ENCODE peak calls at places on chromosomes 13 and 19, in seven cellular contexts. One of them, this sample, is unnamed. For H3K36me3, H3K27me3 and H3K4me1, the result is how much of the 10 kb centered on the place peaks cover.

GRCh38 chr19:36331353-36332228 is 47.4 kb downstream of the ZFP14 start:
- DNase-seq in stomach: peak
- DNase-seq in left ventricle myocardium inferior: peak
- DNase-seq in GM23248: peak
- DNase-seq in heart right ventricle: peak
- DNase-seq in fibroblast of lung: peak
- DNase-seq in IMR-90: peak
- DNase-seq in this sample: peak

GRCh38 chr13:30796132-30796832 is 60.9 kb downstream of the ALOX5AP start:
- DNase-seq in heart right ventricle: no peak
- DNase-seq in GM23248: peak
- DNase-seq in IMR-90: peak
- DNase-seq in left ventricle myocardium inferior: no peak
- DNase-seq in stomach: no peak
- DNase-seq in fibroblast of lung: peak
- DNase-seq in this sample: no peak

GRCh38 chr19:47601180-47601904 is 7.6 kb upstream of the BICRA start:
- DNase-seq in heart right ventricle: no peak
- DNase-seq in fibroblast of lung: no peak
- DNase-seq in stomach: peak
- DNase-seq in IMR-90: no peak
- DNase-seq in left ventricle myocardium inferior: no peak
- DNase-seq in GM23248: peak
- DNase-seq in this sample: no peak

GRCh38 chr13:42926043-42926442 is 66.0 kb downstream of the EPSTI1 start:
- DNase-seq in fibroblast of lung: no peak
- DNase-seq in left ventricle myocardium inferior: no peak
- DNase-seq in GM23248: no peak
- DNase-seq in stomach: no peak
- DNase-seq in IMR-90: no peak
- DNase-seq in heart right ventricle: no peak
- DNase-seq in this sample: no peak

GRCh38 chr19:10817291-10818038 is 18.5 kb downstream of the TMED1 start:
- DNase-seq in GM23248: peak
- DNase-seq in stomach: peak
- DNase-seq in left ventricle myocardium inferior: no peak
- DNase-seq in heart right ventricle: peak
- DNase-seq in fibroblast of lung: peak
- DNase-seq in IMR-90: peak
- DNase-seq in this sample: no peak

GRCh38 chr13:35838356-35838755 is 292.8 kb downstream of the DCLK1 start:
- DNase-seq in IMR-90: peak
- DNase-seq in heart right ventricle: no peak
- DNase-seq in fibroblast of lung: peak
- DNase-seq in left ventricle myocardium inferior: no peak
- DNase-seq in stomach: no peak
- DNase-seq in GM23248: peak
- DNase-seq in this sample: no peak

GRCh38 chr13:95354680-95355487 is 53.6 kb upstream of the ABCC4 start:
- DNase-seq in left ventricle myocardium inferior: no peak
- DNase-seq in fibroblast of lung: peak
- DNase-seq in GM23248: no peak
- DNase-seq in IMR-90: no peak
- DNase-seq in stomach: peak
- DNase-seq in heart right ventricle: no peak
- DNase-seq in this sample: no peak

GRCh38 chr13:62320129-62320724 is 904.6 kb upstream of the PCDH20 start:
- DNase-seq in heart right ventricle: no peak
- DNase-seq in stomach: no peak
- DNase-seq in left ventricle myocardium inferior: no peak
- DNase-seq in fibroblast of lung: peak
- DNase-seq in GM23248: peak
- DNase-seq in IMR-90: peak
- DNase-seq in this sample: no peak

GRCh38 chr19:2290441-2291184 is 8.6 kb upstream of the PEAK3 start:
- DNase-seq in heart right ventricle: no peak
- DNase-seq in GM23248: peak
- DNase-seq in fibroblast of lung: no peak
- DNase-seq in IMR-90: no peak
- DNase-seq in left ventricle myocardium inferior: no peak
- DNase-seq in stomach: no peak
- DNase-seq in this sample: peak

GRCh38 chr13:86355301-86355700 is 556.1 kb upstream of the SLITRK6 start:
- DNase-seq in fibroblast of lung: no peak
- DNase-seq in heart right ventricle: no peak
- DNase-seq in stomach: no peak
- DNase-seq in left ventricle myocardium inferior: no peak
- DNase-seq in IMR-90: no peak
- DNase-seq in GM23248: no peak
- DNase-seq in this sample: no peak

GRCh38 chr13:73861136-73861535 is 273.1 kb downstream of the KLF12 start:
- DNase-seq in fibroblast of lung: no peak
- DNase-seq in heart right ventricle: no peak
- DNase-seq in stomach: no peak
- DNase-seq in left ventricle myocardium inferior: no peak
- DNase-seq in GM23248: no peak
- DNase-seq in IMR-90: no peak
- DNase-seq in this sample: peak

GRCh38 chr13:109545964-109546363 is 240.4 kb downstream of the IRS2 start:
- DNase-seq in GM23248: no peak
- DNase-seq in fibroblast of lung: no peak
- DNase-seq in IMR-90: no peak
- DNase-seq in stomach: no peak
- DNase-seq in heart right ventricle: no peak
- DNase-seq in left ventricle myocardium inferior: no peak
- DNase-seq in this sample: no peak

GRCh38 chr19:21765151-21765550 is 2.2 kb downstream of the ZNF100 start:
- DNase-seq in fibroblast of lung: peak
- DNase-seq in stomach: no peak
- DNase-seq in IMR-90: no peak
- DNase-seq in GM23248: peak
- DNase-seq in heart right ventricle: no peak
- DNase-seq in left ventricle myocardium inferior: no peak
- DNase-seq in this sample: no peak

GRCh38 chr19:39792999-39793546 is 14.4 kb downstream of the LEUTX start:
- DNase-seq in GM23248: peak
- DNase-seq in stomach: peak
- DNase-seq in heart right ventricle: peak
- DNase-seq in IMR-90: peak
- DNase-seq in fibroblast of lung: peak
- DNase-seq in left ventricle myocardium inferior: peak
- DNase-seq in this sample: peak

GRCh38 chr19:772730-773436 is 22.0 kb downstream of the MISP start:
- DNase-seq in stomach: no peak
- DNase-seq in IMR-90: no peak
- DNase-seq in GM23248: no peak
- DNase-seq in heart right ventricle: no peak
- DNase-seq in fibroblast of lung: no peak
- DNase-seq in left ventricle myocardium inferior: no peak
- DNase-seq in this sample: no peak

GRCh38 chr19:14073925-14074838 is 1.6 kb downstream of the MISP3 start:
- DNase-seq in fibroblast of lung: no peak
- DNase-seq in heart right ventricle: no peak
- DNase-seq in left ventricle myocardium inferior: no peak
- DNase-seq in stomach: peak
- DNase-seq in IMR-90: peak
- DNase-seq in GM23248: peak
- DNase-seq in this sample: no peak
- H3K36me3 ChIP-seq in fibroblast of lung: under half
- H3K36me3 ChIP-seq in heart right ventricle: under half
- H3K36me3 ChIP-seq in left ventricle myocardium inferior: under half
- H3K36me3 ChIP-seq in stomach: under half
- H3K36me3 ChIP-seq in IMR-90: under half
- H3K36me3 ChIP-seq in GM23248: under half
- H3K36me3 ChIP-seq in this sample: under half

DNA sequence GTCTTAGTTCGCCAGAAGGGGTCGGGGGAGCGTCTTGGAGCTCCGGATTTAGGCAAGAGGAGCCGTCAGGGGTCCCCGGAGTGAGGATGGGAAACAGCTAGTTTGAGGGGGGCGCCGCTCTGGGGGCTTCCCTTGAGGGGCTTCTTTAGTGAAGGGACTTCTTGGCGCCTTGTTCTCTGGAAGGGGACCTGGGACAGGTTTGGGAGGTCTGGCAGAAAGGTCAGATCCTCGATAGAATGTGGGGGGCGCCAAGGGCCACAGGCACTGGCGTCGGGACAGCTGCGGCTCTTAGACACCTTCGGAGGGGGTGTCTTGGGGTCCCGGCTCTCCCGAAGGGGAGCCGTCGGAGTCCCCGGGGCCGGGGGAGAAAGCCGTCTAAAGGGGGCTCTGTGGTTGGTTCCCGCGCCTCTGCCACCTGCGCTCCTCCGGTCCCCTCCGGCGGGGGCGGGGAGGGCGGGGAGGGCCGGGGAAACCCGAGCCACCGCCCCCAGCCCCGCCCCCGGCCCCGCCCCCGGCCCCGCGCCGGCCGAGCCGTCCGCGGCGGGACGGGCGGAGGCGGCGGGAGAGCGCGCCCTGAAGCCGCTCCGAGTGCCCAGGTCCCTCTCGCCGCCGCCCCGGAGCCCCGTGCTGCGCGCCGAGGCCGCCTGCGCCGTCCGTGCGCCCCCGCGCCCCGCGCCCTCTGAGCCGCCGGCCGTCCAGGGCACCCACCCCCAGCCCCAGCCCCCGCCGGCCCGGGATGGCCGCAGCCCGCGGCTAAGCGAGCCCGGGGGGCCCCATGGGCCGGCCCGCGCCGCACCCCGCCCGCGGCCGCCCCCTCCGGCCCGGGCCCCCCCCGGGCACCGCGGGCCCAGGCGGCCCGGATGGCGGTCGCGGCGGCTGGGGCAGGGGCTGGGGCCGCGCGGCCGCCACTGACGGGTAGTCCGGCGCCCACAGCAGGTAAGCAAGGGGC is at the start of gene NRTN:
- DNase-seq in heart right ventricle: no peak
- DNase-seq in fibroblast of lung: no peak
- DNase-seq in GM23248: no peak
- DNase-seq in left ventricle myocardium inferior: no peak
- DNase-seq in IMR-90: no peak
- DNase-seq in stomach: peak
- DNase-seq in this sample: no peak
- H3K27me3 ChIP-seq in heart right ventricle: under half
- H3K27me3 ChIP-seq in fibroblast of lung: under half
- H3K27me3 ChIP-seq in GM23248: under half
- H3K27me3 ChIP-seq in left ventricle myocardium inferior: half or more
- H3K27me3 ChIP-seq in IMR-90: under half
- H3K27me3 ChIP-seq in stomach: half or more
- H3K27me3 ChIP-seq in this sample: under half

DNA sequence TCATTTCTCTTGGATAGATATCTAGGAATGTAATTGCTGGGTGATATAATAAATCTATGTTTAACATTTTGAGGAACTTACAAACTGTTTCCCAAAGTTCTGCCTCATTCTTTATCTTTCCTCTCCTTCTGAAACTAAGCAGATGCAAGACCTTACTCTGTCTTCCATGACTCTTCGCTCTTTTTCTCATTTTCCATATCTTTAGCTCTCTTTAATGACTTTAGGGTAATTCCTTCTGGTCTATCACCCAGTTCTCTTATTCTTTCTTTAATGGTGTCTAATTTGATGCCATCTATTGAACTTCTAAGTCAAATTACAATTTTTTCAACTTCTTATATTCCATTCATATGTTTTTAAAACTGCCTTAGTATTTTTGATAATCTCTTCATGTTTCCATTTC is 316.6 kb downstream of the POU4F1 start:
- DNase-seq in fibroblast of lung: no peak
- DNase-seq in heart right ventricle: no peak
- DNase-seq in left ventricle myocardium inferior: no peak
- DNase-seq in GM23248: no peak
- DNase-seq in IMR-90: no peak
- DNase-seq in stomach: no peak
- DNase-seq in this sample: no peak
- H3K4me1 ChIP-seq in fibroblast of lung: under half
- H3K4me1 ChIP-seq in heart right ventricle: under half
- H3K4me1 ChIP-seq in left ventricle myocardium inferior: under half
- H3K4me1 ChIP-seq in GM23248: under half
- H3K4me1 ChIP-seq in IMR-90: under half
- H3K4me1 ChIP-seq in stomach: under half
- H3K4me1 ChIP-seq in this sample: under half

GRCh38 chr19:41769608-41770007 is 14.3 kb downstream of the CEACAM6 start:
- DNase-seq in IMR-90: no peak
- DNase-seq in left ventricle myocardium inferior: no peak
- DNase-seq in GM23248: no peak
- DNase-seq in fibroblast of lung: no peak
- DNase-seq in heart right ventricle: no peak
- DNase-seq in stomach: no peak
- DNase-seq in this sample: no peak

GRCh38 chr19:41771410-41771809 is 16.1 kb downstream of the CEACAM6 start:
- DNase-seq in stomach: no peak
- DNase-seq in left ventricle myocardium inferior: no peak
- DNase-seq in heart right ventricle: no peak
- DNase-seq in fibroblast of lung: no peak
- DNase-seq in IMR-90: no peak
- DNase-seq in GM23248: no peak
- DNase-seq in this sample: no peak

GRCh38 chr19:41776700-41777099 is 19.7 kb upstream of the CEACAM3 start:
- DNase-seq in GM23248: no peak
- DNase-seq in heart right ventricle: no peak
- DNase-seq in IMR-90: no peak
- DNase-seq in left ventricle myocardium inferior: no peak
- DNase-seq in fibroblast of lung: no peak
- DNase-seq in stomach: no peak
- DNase-seq in this sample: no peak

DNA sequence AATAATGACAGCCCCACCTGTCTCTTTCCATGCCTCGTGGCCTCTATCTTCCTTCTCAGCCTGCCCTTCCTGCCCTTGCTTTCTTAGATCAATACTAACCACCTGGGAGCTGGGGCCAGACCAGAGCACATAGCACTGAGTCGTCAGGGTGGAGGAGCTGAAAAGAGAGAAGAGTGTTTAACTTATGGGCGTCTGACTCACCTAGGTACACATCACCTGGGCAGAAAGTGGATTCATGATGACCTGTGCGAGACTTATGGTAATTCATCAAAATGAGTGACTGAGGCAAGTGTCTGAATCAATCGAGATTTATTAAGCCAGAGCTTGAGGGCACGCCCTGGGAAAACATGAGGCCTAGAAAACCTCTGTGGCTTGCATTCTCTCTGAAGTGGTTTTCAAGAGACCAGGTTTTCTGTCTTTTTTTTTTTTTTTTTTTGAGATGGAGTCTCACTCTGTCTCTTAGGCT is 19.2 kb downstream of the CEACAM6 start:
- DNase-seq in left ventricle myocardium inferior: no peak
- DNase-seq in GM23248: no peak
- DNase-seq in heart right ventricle: no peak
- DNase-seq in fibroblast of lung: no peak
- DNase-seq in stomach: peak
- DNase-seq in IMR-90: no peak
- DNase-seq in this sample: peak
- H3K36me3 ChIP-seq in left ventricle myocardium inferior: under half
- H3K36me3 ChIP-seq in GM23248: under half
- H3K36me3 ChIP-seq in heart right ventricle: under half
- H3K36me3 ChIP-seq in fibroblast of lung: under half
- H3K36me3 ChIP-seq in stomach: under half
- H3K36me3 ChIP-seq in IMR-90: under half
- H3K36me3 ChIP-seq in this sample: under half

GRCh38 chr19:7789447-7789846 is 26.4 kb downstream of the CLEC4M start:
- DNase-seq in left ventricle myocardium inferior: no peak
- DNase-seq in IMR-90: no peak
- DNase-seq in stomach: no peak
- DNase-seq in GM23248: no peak
- DNase-seq in heart right ventricle: no peak
- DNase-seq in fibroblast of lung: no peak
- DNase-seq in this sample: peak
- H3K27me3 ChIP-seq in left ventricle myocardium inferior: half or more
- H3K27me3 ChIP-seq in IMR-90: under half
- H3K27me3 ChIP-seq in stomach: half or more
- H3K27me3 ChIP-seq in GM23248: under half
- H3K27me3 ChIP-seq in heart right ventricle: half or more
- H3K27me3 ChIP-seq in fibroblast of lung: under half
- H3K27me3 ChIP-seq in this sample: under half

GRCh38 chr19:49421039-49421877 is 2.0 kb downstream of the PTH2 start:
- DNase-seq in heart right ventricle: peak
- DNase-seq in IMR-90: peak
- DNase-seq in left ventricle myocardium inferior: peak
- DNase-seq in fibroblast of lung: peak
- DNase-seq in GM23248: peak
- DNase-seq in stomach: peak
- DNase-seq in this sample: no peak
- H3K4me1 ChIP-seq in heart right ventricle: under half
- H3K4me1 ChIP-seq in IMR-90: under half
- H3K4me1 ChIP-seq in left ventricle myocardium inferior: under half
- H3K4me1 ChIP-seq in fibroblast of lung: under half
- H3K4me1 ChIP-seq in GM23248: under half
- H3K4me1 ChIP-seq in stomach: under half
- H3K4me1 ChIP-seq in this sample: under half

This sample was measured in CD4-positive, alpha-beta memory T cell.